ENCODE peak calls at places on chromosome 18, in six cellular contexts. V is effector memory CD4-positive, alpha-beta T cell; T is NB4; U is M059J; K is adrenal gland; F is kidney tubule cell. N is an unnamed sample.

GRCh38 chr18:74534150-74534969 is at the start of gene CNDP1:
- DNase-seq in F (no peak), U (no peak), K (no peak), T (no peak), V (no peak), N (no peak)

GRCh38 chr18:59612461-59612860 is 84.8 kb downstream of the CCBE1 start:
- DNase-seq in U (no peak), K (no peak), F (no peak), T (no peak), V (no peak), N (no peak)

GRCh38 chr18:51510020-51510419 is 312.5 kb upstream of the MEX3C start:
- DNase-seq in U (no peak), V (no peak), F (no peak), K (no peak), T (no peak), N (no peak)

GRCh38 chr18:2413352-2413751 is 158.0 kb downstream of the METTL4 start:
- DNase-seq in F (no peak), T (no peak), K (no peak), V (no peak), U (no peak), N (no peak)

GRCh38 chr18:7572837-7573236 is 5.7 kb downstream of the PTPRM start:
- DNase-seq in K (no peak), U (peak), T (no peak), V (no peak), F (peak), N (no peak)

GRCh38 chr18:2845175-2845574 is 1.6 kb upstream of the EMILIN2 start:
- DNase-seq in T (peak), U (no peak), K (no peak), V (no peak), F (no peak), N (no peak)

GRCh38 chr18:61635901-61636528 is 256.8 kb downstream of the RNF152 start:
- DNase-seq in V (no peak), F (peak), U (peak), K (peak), T (peak), N (peak)

GRCh38 chr18:55634545-55634944 is 46.6 kb upstream of the TCF4 start:
- DNase-seq in T (peak), U (peak), F (no peak), K (no peak), V (no peak), N (peak)

GRCh38 chr18:3304832-3305231 is 42.9 kb downstream of the MYL12B start:
- DNase-seq in T (no peak), V (no peak), F (no peak), K (no peak), U (no peak), N (no peak)

GRCh38 chr18:56910237-56910636 is 236.7 kb upstream of the BOD1L2 start:
- DNase-seq in K (no peak), V (no peak), U (no peak), T (no peak), F (no peak), N (no peak)

GRCh38 chr18:62784966-62785413 is 69.6 kb downstream of the PHLPP1 start:
- DNase-seq in F (peak), U (peak), K (peak), T (no peak), V (no peak), N (no peak)

GRCh38 chr18:57579928-57580327 is 6.6 kb downstream of the FECH start:
- DNase-seq in K (no peak), V (no peak), F (no peak), U (no peak), T (no peak), N (no peak)

GRCh38 chr18:25126751-25127150 is 225.2 kb downstream of the ZNF521 start:
- DNase-seq in K (no peak), T (no peak), U (peak), V (no peak), F (no peak), N (no peak)

GRCh38 chr18:3597159-3597977 is 147.4 kb downstream of the TGIF1 start:
- DNase-seq in F (no peak), U (no peak), V (no peak), K (no peak), T (no peak), N (no peak)

GRCh38 chr18:38473535-38473934 is 907.9 kb upstream of the CELF4 start:
- DNase-seq in V (no peak), K (no peak), U (no peak), T (no peak), F (no peak), N (no peak)

GRCh38 chr18:73244411-73244810 is 376.6 kb upstream of the NETO1 start:
- DNase-seq in F (no peak), K (no peak), V (no peak), T (no peak), U (peak), N (no peak)

GRCh38 chr18:49734836-49735235 is 78.5 kb downstream of the ACAA2 start:
- DNase-seq in F (no peak), V (no peak), K (no peak), T (no peak), U (no peak), N (no peak)